ENCODE peak calls at places on chromosomes 7 and 10, in four cellular contexts. W, C, L and V are unnamed samples.

GRCh38 chr7:37452346-37452745 is 3.7 kb upstream of the ELMO1 start:
- DNase-seq in W (no peak), C (no peak), L (no peak), V (no peak)

GRCh38 chr10:70551971-70552422 is 50.5 kb downstream of the PRF1 start:
- DNase-seq in W (no peak), C (no peak), L (no peak), V (no peak)

GRCh38 chr10:121042342-121042741 is 191.2 kb downstream of the WDR11 start:
- DNase-seq in W (no peak), C (no peak), L (no peak), V (no peak)

GRCh38 chr7:113175525-113176097 is 57.3 kb upstream of the SMIM30 start:
- DNase-seq in W (no peak), C (no peak), L (no peak), V (no peak)

GRCh38 chr10:110414563-110415309 is 83.0 kb upstream of the DUSP5 start:
- DNase-seq in W (peak; percentile 76), C (peak; percentile 37), L (peak; percentile 60), V (peak; percentile 87)

GRCh38 chr10:59536151-59536550 is 173.5 kb downstream of the SLC16A9 start:
- DNase-seq in W (peak; percentile 63), C (no peak), L (no peak), V (no peak)

GRCh38 chr10:44937201-44938005 is 22.2 kb upstream of the RASSF4 start:
- DNase-seq in W (no peak), C (peak; percentile 22), L (no peak), V (no peak)

GRCh38 chr10:100894033-100894432 is 18.7 kb upstream of the SLF2 start:
- DNase-seq in W (no peak), C (no peak), L (peak; percentile 62), V (no peak)

GRCh38 chr10:51389415-51390342 is 309.7 kb downstream of the CSTF2T start:
- DNase-seq in W (peak; percentile 58), C (peak; percentile 23), L (peak; percentile 71), V (peak; percentile 19)

GRCh38 chr7:38318803-38319416 is 45.5 kb upstream of the TARP start:
- DNase-seq in W (peak; percentile 89), C (no peak), L (no peak), V (no peak)

GRCh38 chr7:36409180-36409579 is 19.5 kb downstream of the ANLN start:
- DNase-seq in W (no peak), C (no peak), L (no peak), V (no peak)

GRCh38 chr10:10786334-10787090 is 231.2 kb upstream of the CELF2 start:
- DNase-seq in W (no peak), C (no peak), L (no peak), V (no peak)

GRCh38 chr10:129704225-129704624 is 237.2 kb downstream of the MGMT start:
- DNase-seq in W (no peak), C (no peak), L (no peak), V (no peak)

GRCh38 chr10:1203216-1203615 is 147.0 kb downstream of the WDR37 start:
- DNase-seq in W (no peak), C (no peak), L (no peak), V (no peak)

GRCh38 chr10:57830877-57831535 is 436.7 kb downstream of the IPMK start:
- DNase-seq in W (no peak), C (no peak), L (no peak), V (no peak)

GRCh38 chr10:86364551-86365345 is 1.8 kb downstream of the GRID1 start:
- DNase-seq in W (no peak), C (no peak), L (no peak), V (no peak)

GRCh38 chr10:74047304-74047703 is 49.4 kb downstream of the VCL start:
- DNase-seq in W (no peak), C (no peak), L (no peak), V (no peak)

GRCh38 chr10:71582506-71582905 is 137.1 kb downstream of the C10orf105 start:
- DNase-seq in W (no peak), C (no peak), L (no peak), V (no peak)

GRCh38 chr10:30818010-30818660 is 188.6 kb upstream of the LYZL2 start:
- DNase-seq in W (peak; percentile 47), C (no peak), L (no peak), V (no peak)

GRCh38 chr7:114413741-114414140 is 874 bp upstream of the FOXP2 start:
- DNase-seq in W (no peak), C (no peak), L (no peak), V (no peak)

GRCh38 chr10:24756283-24756682 is 32.6 kb upstream of the ARHGAP21 start:
- DNase-seq in W (no peak), C (no peak), L (no peak), V (no peak)

GRCh38 chr7:151104411-151105235 is 18.3 kb downstream of the AGAP3 start:
- DNase-seq in W (no peak), C (no peak), L (no peak), V (no peak)

GRCh38 chr10:51892965-51893658 is 193.7 kb upstream of the CSTF2T start:
- DNase-seq in W (peak; percentile 23), C (no peak), L (no peak), V (no peak)

GRCh38 chr10:35789996-35790395 is 147.9 kb upstream of the FZD8 start:
- DNase-seq in W (peak; percentile 39), C (no peak), L (no peak), V (no peak)

GRCh38 chr10:10311966-10312365 is 705.7 kb upstream of the CELF2 start:
- DNase-seq in W (no peak), C (no peak), L (no peak), V (no peak)

GRCh38 chr10:102777696-102778530 is 34.2 kb downstream of the WBP1L start:
- DNase-seq in W (no peak), C (no peak), L (no peak), V (no peak)

GRCh38 chr7:134044682-134045081 is 82.5 kb upstream of the LRGUK start:
- DNase-seq in W (no peak), C (no peak), L (no peak), V (no peak)

GRCh38 chr7:3153118-3153517 is 109.5 kb upstream of the CARD11 start:
- DNase-seq in W (no peak), C (no peak), L (no peak), V (no peak)

GRCh38 chr7:130292682-130293257 is at the start of gene CPA4:
- DNase-seq in W (peak; percentile 99), C (no peak), L (no peak), V (no peak)